ENCODE peak calls at places on chromosome 17, in six cellular contexts. H is DND-41, Q is colonic mucosa, S is neural progenitor cell, W is H1, X is mammary epithelial cell. Z is an unnamed sample.
A peak's percentile ranks its signal among the peaks of the same experiment; 100 is the strongest.

GRCh38 chr17:13592427-13592826 is 9.3 kb downstream of the HS3ST3A1 start:
- DNase-seq in W (no peak), H (no peak), Q (no peak), S (no peak), X (no peak), Z (no peak)

GRCh38 chr17:46013502-46014165 is 14.6 kb downstream of the STH start:
- DNase-seq in Q (no peak), W (no peak), S (peak; percentile 40), X (peak; percentile 22), H (no peak), Z (no peak)

GRCh38 chr17:6098466-6099180 is 28.4 kb downstream of the WSCD1 start:
- DNase-seq in S (peak; percentile 53), H (no peak), Q (no peak), W (no peak), X (no peak), Z (peak; percentile 72)

GRCh38 chr17:15469260-15469659 is 1.8 kb upstream of the CDRT4 start:
- DNase-seq in Q (no peak), H (no peak), X (no peak), W (no peak), S (no peak), Z (no peak)

GRCh38 chr17:57051886-57052342 is 33.1 kb upstream of the AKAP1 start:
- DNase-seq in H (no peak), S (peak; percentile 35), X (peak; percentile 78), W (no peak), Q (no peak), Z (no peak)

GRCh38 chr17:31216053-31216751 is 80.8 kb downstream of the OMG start:
- DNase-seq in Q (no peak), S (peak; percentile 60), X (peak; percentile 14), H (no peak), W (no peak), Z (no peak)

GRCh38 chr17:73340093-73340596 is 28.3 kb upstream of the CDC42EP4 start:
- DNase-seq in W (no peak), X (peak; percentile 100), S (no peak), H (no peak), Q (no peak), Z (no peak)

GRCh38 chr17:70190959-70191805 is 21.9 kb downstream of the KCNJ2 start:
- DNase-seq in Q (no peak), H (no peak), X (peak; percentile 82), S (no peak), W (no peak), Z (no peak)

GRCh38 chr17:40442392-40443195 is 656 bp upstream of the IGFBP4 start:
- DNase-seq in Q (peak; percentile 55), W (no peak), H (no peak), S (no peak), X (no peak), Z (no peak)

GRCh38 chr17:55402374-55402773 is 19.3 kb downstream of the MMD start:
- DNase-seq in S (no peak), W (no peak), H (no peak), X (peak; percentile 35), Q (no peak), Z (no peak)

GRCh38 chr17:40113110-40113960 is 8.4 kb upstream of the MSL1 start:
- DNase-seq in X (peak; percentile 93), S (peak; percentile 93), H (peak; percentile 96), W (peak; percentile 92), Q (peak; percentile 98), Z (peak; percentile 99)

GRCh38 chr17:78224226-78225087 is 7.0 kb upstream of the TMEM235 start:
- DNase-seq in S (no peak), X (no peak), W (no peak), H (no peak), Q (no peak), Z (peak; percentile 47)

GRCh38 chr17:16943541-16944333 is 28.2 kb downstream of the TNFRSF13B start:
- DNase-seq in H (no peak), W (peak; percentile 33), S (no peak), X (no peak), Q (no peak), Z (peak; percentile 52)

GRCh38 chr17:65231662-65232335 is 94.6 kb downstream of the RGS9 start:
- DNase-seq in Q (peak; percentile 69), W (peak; percentile 77), H (peak; percentile 65), X (peak; percentile 72), S (peak; percentile 88), Z (peak; percentile 93)

GRCh38 chr17:55818451-55819375 is 67.9 kb downstream of the PCTP start:
- DNase-seq in H (peak; percentile 14), S (no peak), X (no peak), W (no peak), Q (no peak), Z (no peak)

GRCh38 chr17:27303734-27304133 is 9.8 kb downstream of the WSB1 start:
- DNase-seq in W (no peak), X (no peak), Q (no peak), S (no peak), H (no peak), Z (no peak)

GRCh38 chr17:80753946-80754345 is 209.3 kb downstream of the RPTOR start:
- DNase-seq in X (no peak), S (no peak), W (no peak), H (no peak), Q (no peak), Z (no peak)

GRCh38 chr17:80750263-80750662 is 205.6 kb downstream of the RPTOR start:
- DNase-seq in X (no peak), H (no peak), W (no peak), Q (no peak), S (no peak), Z (no peak)

GRCh38 chr17:80751070-80751459 is 206.4 kb downstream of the RPTOR start:
- DNase-seq in X (no peak), W (no peak), H (no peak), S (no peak), Q (no peak), Z (no peak)

GRCh38 chr17:80751460-80752368 is 207.1 kb downstream of the RPTOR start:
- DNase-seq in X (peak; percentile 18), H (peak; percentile 81), S (peak; percentile 73), Q (peak; percentile 38), W (no peak), Z (no peak)

DNA sequence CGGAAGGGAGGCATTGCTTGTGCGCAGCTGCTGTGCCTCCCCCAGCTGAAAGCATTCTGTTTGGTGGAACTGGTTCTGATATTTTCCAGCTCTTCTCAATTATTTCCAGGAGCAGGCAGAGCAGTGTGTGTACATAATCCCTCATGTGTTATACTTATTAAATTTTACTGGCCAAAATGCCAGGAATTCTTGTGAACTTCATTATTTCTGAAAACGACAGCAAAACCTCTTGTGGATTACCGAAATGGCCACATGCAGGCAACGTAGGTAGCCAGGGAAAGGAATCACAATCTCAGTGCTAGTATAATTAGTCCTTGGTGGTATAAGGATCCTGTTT is 207.7 kb downstream of the RPTOR start:
- DNase-seq in S (no peak), W (no peak), H (no peak), Q (no peak), X (no peak), Z (no peak)
- TF ChIP-seq CTCF in S (no peak), W (no peak), H (no peak), Q (no peak), X (no peak), Z (no peak)

GRCh38 chr17:50079334-50080095 is 15.6 kb upstream of the PDK2 start:
- DNase-seq in H (peak; percentile 21), S (peak; percentile 45), Q (peak; percentile 89), W (peak; percentile 91), X (peak; percentile 53), Z (peak; percentile 93)
- H3K9ac ChIP-seq in H (no peak overlapping the region), S (no peak overlapping the region), Q (peak overlapping the region; percentile 23), W (no peak overlapping the region), X (no peak overlapping the region), Z (no peak overlapping the region)

GRCh38 chr17:79294459-79295071 is 219.9 kb downstream of the ENGASE start:
- DNase-seq in Q (peak; percentile 54), H (peak; percentile 61), W (peak; percentile 95), S (peak; percentile 92), X (peak; percentile 50), Z (peak; percentile 99)
- H3K27me3 ChIP-seq in Q (no peaks in the 10 kb centered on the region), H (no peaks in the 10 kb centered on the region), W (peaks cover 11% of the 10 kb centered on the region), S (peaks cover 36% of the 10 kb centered on the region), X (peaks cover 2% of the 10 kb centered on the region), Z (peaks cover 35% of the 10 kb centered on the region)

DNA sequence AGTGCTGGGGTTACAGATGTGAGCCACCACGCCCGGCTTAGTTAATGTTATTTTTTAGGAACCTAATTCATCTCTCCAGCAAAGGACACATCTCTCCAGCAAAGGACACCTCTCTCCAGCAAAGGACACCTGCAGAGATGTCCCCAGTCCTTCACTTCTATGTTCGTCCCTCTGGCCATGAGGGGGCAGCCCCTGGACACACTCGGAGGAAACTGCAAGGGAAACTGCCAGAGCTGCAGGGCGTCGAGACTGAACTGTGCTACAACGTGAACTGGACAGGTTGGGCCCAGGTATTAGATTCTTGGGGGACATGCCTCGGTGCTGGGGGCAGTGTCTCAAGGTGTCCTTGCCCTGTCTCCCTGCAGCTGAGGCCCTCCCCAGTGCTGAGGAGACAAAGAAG is 4.7 kb downstream of the PFAS start:
- DNase-seq in H (no peak), Q (peak; percentile 27), S (peak; percentile 18), W (no peak), X (no peak), Z (peak; percentile 80)
- TF ChIP-seq CTCF in H (no peak), Q (peak; percentile 32), S (peak; percentile 29), W (peak; percentile 9), X (no peak), Z (peak; percentile 58)